ENCODE peak calls at places on chromosomes 6 and 20, in ten cellular contexts. T is activated T-cell treated with anti-CD3 and anti-CD28 coated beads, Interleukin-2, amount 50 U/mL, for 72 hours; E is sciatic nerve; V is activated CD8-positive, alpha-beta memory T cell treated with anti-CD3 and anti-CD28 coated beads for 4 hours; J is PC-3; F is transverse colon; I is stomach; H is MCF 10A; O is omental fat pad; M is substantia nigra. B is an unnamed sample.

GRCh38 chr6:150759500-150759899 is 106.0 kb upstream of the MTHFD1L start:
- DNase-seq in T (no peak), E (no peak), V (no peak), J (peak), F (no peak), I (no peak), H (no peak), O (no peak), M (no peak), B (no peak)

GRCh38 chr6:77145244-77145643 is 318.0 kb downstream of the HTR1B start:
- DNase-seq in T (no peak), E (no peak), V (no peak), J (no peak), F (no peak), I (no peak), H (no peak), O (no peak), M (no peak), B (no peak)

GRCh38 chr6:154356690-154357089 is at the start of gene IPCEF1:
- DNase-seq in T (no peak), E (no peak), V (no peak), J (no peak), F (no peak), I (no peak), H (no peak), O (no peak), M (no peak), B (no peak)

GRCh38 chr6:12516070-12516469 is 200.5 kb upstream of the PHACTR1 start:
- DNase-seq in T (no peak), E (no peak), V (no peak), J (no peak), F (peak), I (peak), H (no peak), O (no peak), M (no peak), B (no peak)

GRCh38 chr6:52595000-52595795 is 18.3 kb upstream of the TRAM2 start:
- DNase-seq in T (no peak), E (peak), V (no peak), J (peak), F (peak), I (no peak), H (peak), O (no peak), M (no peak), B (no peak)

GRCh38 chr6:109447878-109448555 is 7.5 kb downstream of the SMPD2 start:
- DNase-seq in T (no peak), E (no peak), V (no peak), J (no peak), F (no peak), I (peak), H (no peak), O (no peak), M (no peak), B (no peak)

GRCh38 chr6:16324622-16325225 is 86.3 kb downstream of the GMPR start:
- DNase-seq in T (no peak), E (peak), V (no peak), J (peak), F (no peak), I (no peak), H (no peak), O (no peak), M (no peak), B (peak)

GRCh38 chr20:61661025-61661424 is 404.7 kb downstream of the TAF4 start:
- DNase-seq in T (no peak), E (no peak), V (no peak), J (no peak), F (no peak), I (no peak), H (no peak), O (no peak), M (no peak), B (no peak)

GRCh38 chr6:167058261-167058660 is 59.1 kb downstream of the CEP43 start:
- DNase-seq in T (no peak), E (no peak), V (no peak), J (no peak), F (no peak), I (no peak), H (no peak), O (no peak), M (no peak), B (no peak)

GRCh38 chr20:53081916-53082863 is 110.0 kb downstream of the TSHZ2 start:
- DNase-seq in T (no peak), E (no peak), V (no peak), J (no peak), F (no peak), I (no peak), H (peak), O (no peak), M (no peak), B (no peak)

GRCh38 chr20:50258790-50259483 is 68.3 kb downstream of the CEBPB start:
- DNase-seq in T (no peak), E (no peak), V (no peak), J (no peak), F (no peak), I (no peak), H (no peak), O (no peak), M (no peak), B (no peak)

GRCh38 chr6:157531169-157531985 is 150.4 kb downstream of the ZDHHC14 start:
- DNase-seq in T (no peak), E (no peak), V (no peak), J (no peak), F (peak), I (no peak), H (no peak), O (no peak), M (no peak), B (no peak)

GRCh38 chr20:19047040-19047950 is 165.1 kb upstream of the SLC24A3 start:
- DNase-seq in T (no peak), E (no peak), V (no peak), J (peak), F (peak), I (peak), H (peak), O (no peak), M (no peak), B (no peak)

GRCh38 chr6:143598466-143599080 is 79.2 kb upstream of the PHACTR2 start:
- DNase-seq in T (no peak), E (no peak), V (no peak), J (no peak), F (no peak), I (no peak), H (no peak), O (no peak), M (no peak), B (no peak)

B was measured in ascending aorta.